ENCODE peak calls at places on chromosomes 11 and 22, in six cellular contexts. One of them, this sample, is unnamed.

GRCh38 chr11:96114178-96115070 is 190.5 kb upstream of the MTMR2 start:
- DNase-seq in NAMALWA: no peak
- DNase-seq in HuH-7: no peak
- DNase-seq in SJSA1: no peak
- DNase-seq in vagina: no peak
- DNase-seq in RPMI8226: no peak
- DNase-seq in this sample: no peak

GRCh38 chr11:106668147-106668546 is 350.1 kb downstream of the GUCY1A2 start:
- DNase-seq in NAMALWA: no peak
- DNase-seq in HuH-7: no peak
- DNase-seq in SJSA1: no peak
- DNase-seq in vagina: no peak
- DNase-seq in RPMI8226: no peak
- DNase-seq in this sample: no peak

GRCh38 chr11:6225024-6225423 is 9.4 kb downstream of the FHIP1B start:
- DNase-seq in NAMALWA: no peak
- DNase-seq in HuH-7: no peak
- DNase-seq in SJSA1: no peak
- DNase-seq in vagina: no peak
- DNase-seq in RPMI8226: no peak
- DNase-seq in this sample: no peak

GRCh38 chr11:1546536-1547466 is 25.3 kb downstream of the DUSP8 start:
- DNase-seq in NAMALWA: peak
- DNase-seq in HuH-7: peak
- DNase-seq in SJSA1: no peak
- DNase-seq in vagina: no peak
- DNase-seq in RPMI8226: peak
- DNase-seq in this sample: peak

GRCh38 chr11:34064291-34064690 is 12.8 kb downstream of the CAPRIN1 start:
- DNase-seq in NAMALWA: no peak
- DNase-seq in HuH-7: no peak
- DNase-seq in SJSA1: no peak
- DNase-seq in vagina: no peak
- DNase-seq in RPMI8226: no peak
- DNase-seq in this sample: no peak

GRCh38 chr11:10506013-10506370 is 35.0 kb downstream of the RNF141 start:
- DNase-seq in NAMALWA: no peak
- DNase-seq in HuH-7: no peak
- DNase-seq in SJSA1: no peak
- DNase-seq in vagina: no peak
- DNase-seq in RPMI8226: no peak
- DNase-seq in this sample: no peak

GRCh38 chr22:24134090-24134846 is 47.0 kb upstream of the SUSD2 start:
- DNase-seq in NAMALWA: peak
- DNase-seq in HuH-7: no peak
- DNase-seq in SJSA1: no peak
- DNase-seq in vagina: no peak
- DNase-seq in RPMI8226: no peak
- DNase-seq in this sample: no peak

GRCh38 chr11:85800595-85801342 is 10.2 kb downstream of the SYTL2 start:
- DNase-seq in NAMALWA: no peak
- DNase-seq in HuH-7: no peak
- DNase-seq in SJSA1: no peak
- DNase-seq in vagina: no peak
- DNase-seq in RPMI8226: peak
- DNase-seq in this sample: no peak

GRCh38 chr11:83871013-83871412 is 584.8 kb upstream of the CCDC90B start:
- DNase-seq in NAMALWA: no peak
- DNase-seq in HuH-7: no peak
- DNase-seq in SJSA1: no peak
- DNase-seq in vagina: no peak
- DNase-seq in RPMI8226: no peak
- DNase-seq in this sample: no peak

GRCh38 chr11:129146196-129146595 is 45.9 kb downstream of the ARHGAP32 start:
- DNase-seq in NAMALWA: no peak
- DNase-seq in HuH-7: no peak
- DNase-seq in SJSA1: no peak
- DNase-seq in vagina: no peak
- DNase-seq in RPMI8226: no peak
- DNase-seq in this sample: no peak

GRCh38 chr22:44665115-44665514 is 36.9 kb upstream of the PRR5 start:
- DNase-seq in NAMALWA: no peak
- DNase-seq in HuH-7: no peak
- DNase-seq in SJSA1: no peak
- DNase-seq in vagina: no peak
- DNase-seq in RPMI8226: no peak
- DNase-seq in this sample: no peak

GRCh38 chr11:102798012-102798746 is at the start of gene MMP1:
- DNase-seq in NAMALWA: no peak
- DNase-seq in HuH-7: no peak
- DNase-seq in SJSA1: no peak
- DNase-seq in vagina: no peak
- DNase-seq in RPMI8226: no peak
- DNase-seq in this sample: no peak

GRCh38 chr11:72321381-72321996 is 77.5 kb upstream of the PHOX2A start:
- DNase-seq in NAMALWA: no peak
- DNase-seq in HuH-7: no peak
- DNase-seq in SJSA1: no peak
- DNase-seq in vagina: no peak
- DNase-seq in RPMI8226: no peak
- DNase-seq in this sample: peak

GRCh38 chr11:106421673-106422292 is 344.3 kb downstream of the AASDHPPT start:
- DNase-seq in NAMALWA: no peak
- DNase-seq in HuH-7: no peak
- DNase-seq in SJSA1: no peak
- DNase-seq in vagina: no peak
- DNase-seq in RPMI8226: no peak
- DNase-seq in this sample: no peak

GRCh38 chr11:3962406-3962840 is 107.0 kb downstream of the STIM1 start:
- DNase-seq in NAMALWA: no peak
- DNase-seq in HuH-7: no peak
- DNase-seq in SJSA1: no peak
- DNase-seq in vagina: no peak
- DNase-seq in RPMI8226: no peak
- DNase-seq in this sample: no peak

GRCh38 chr11:69912911-69913451 is 93.8 kb upstream of the FGF3 start:
- DNase-seq in NAMALWA: peak
- DNase-seq in HuH-7: no peak
- DNase-seq in SJSA1: no peak
- DNase-seq in vagina: no peak
- DNase-seq in RPMI8226: peak
- DNase-seq in this sample: peak

GRCh38 chr11:34595960-34596359 is 24.9 kb upstream of the EHF start:
- DNase-seq in NAMALWA: no peak
- DNase-seq in HuH-7: no peak
- DNase-seq in SJSA1: no peak
- DNase-seq in vagina: no peak
- DNase-seq in RPMI8226: no peak
- DNase-seq in this sample: no peak

GRCh38 chr11:34243620-34244493 is 114.0 kb downstream of the ABTB2 start:
- DNase-seq in NAMALWA: no peak
- DNase-seq in HuH-7: peak
- DNase-seq in SJSA1: peak
- DNase-seq in vagina: no peak
- DNase-seq in RPMI8226: no peak
- DNase-seq in this sample: peak

GRCh38 chr22:43404673-43405385 is 7.0 kb upstream of the MPPED1 start:
- DNase-seq in NAMALWA: no peak
- DNase-seq in HuH-7: no peak
- DNase-seq in SJSA1: no peak
- DNase-seq in vagina: no peak
- DNase-seq in RPMI8226: no peak
- DNase-seq in this sample: no peak

GRCh38 chr11:116413861-116414260 is 358.9 kb downstream of the BUD13 start:
- DNase-seq in NAMALWA: no peak
- DNase-seq in HuH-7: no peak
- DNase-seq in SJSA1: no peak
- DNase-seq in vagina: no peak
- DNase-seq in RPMI8226: no peak
- DNase-seq in this sample: no peak

GRCh38 chr11:13287681-13288080 is 10.1 kb downstream of the BMAL1 start:
- DNase-seq in NAMALWA: no peak
- DNase-seq in HuH-7: no peak
- DNase-seq in SJSA1: no peak
- DNase-seq in vagina: no peak
- DNase-seq in RPMI8226: no peak
- DNase-seq in this sample: no peak

GRCh38 chr22:42978453-42979103 is 36.4 kb downstream of the PACSIN2 start:
- DNase-seq in NAMALWA: no peak
- DNase-seq in HuH-7: no peak
- DNase-seq in SJSA1: no peak
- DNase-seq in vagina: no peak
- DNase-seq in RPMI8226: no peak
- DNase-seq in this sample: no peak

GRCh38 chr11:66324626-66325025 is 7.8 kb upstream of the CD248 start:
- DNase-seq in NAMALWA: no peak
- DNase-seq in HuH-7: no peak
- DNase-seq in SJSA1: peak
- DNase-seq in vagina: no peak
- DNase-seq in RPMI8226: no peak
- DNase-seq in this sample: no peak